ENCODE peak calls at places on chromosomes 11 and 22, in four cellular contexts. K, X, R and M are unnamed samples.

GRCh38 chr22:49011769-49012598 is 815.7 kb downstream of the BRD1 start:
- DNase-seq in K (no peak), R (no peak), X (no peak), M (no peak)

GRCh38 chr22:32801436-32802290 is at the start of gene TIMP3:
- DNase-seq in R (peak; percentile 84), K (no peak), X (peak; percentile 88), M (peak; percentile 80)

GRCh38 chr11:44978279-44978960 is 27.7 kb upstream of the TP53I11 start:
- DNase-seq in R (no peak), K (no peak), X (no peak), M (no peak)

GRCh38 chr11:132030896-132031295 is 660.5 kb downstream of the NTM start:
- DNase-seq in R (no peak), X (peak; percentile 43), K (no peak), M (no peak)

GRCh38 chr22:45221201-45221600 is 19.5 kb downstream of the KIAA0930 start:
- DNase-seq in K (no peak), X (no peak), R (no peak), M (no peak)

GRCh38 chr11:7910389-7910788 is 20.7 kb downstream of the OR10A6 start:
- DNase-seq in R (no peak), X (no peak), K (no peak), M (no peak)

GRCh38 chr11:113896156-113896879 is 8.3 kb upstream of the HTR3B start:
- DNase-seq in K (no peak), X (peak; percentile 34), R (peak; percentile 17), M (no peak)

GRCh38 chr11:101915811-101916291 is 471 bp downstream of the ANGPTL5 start:
- DNase-seq in X (peak; percentile 54), R (peak; percentile 33), K (no peak), M (no peak)

GRCh38 chr11:77322926-77323590 is 21.6 kb upstream of the GDPD4 start:
- DNase-seq in X (peak; percentile 53), R (peak; percentile 10), K (no peak), M (no peak)

GRCh38 chr11:129331871-129332274 is 43.8 kb upstream of the BARX2 start:
- DNase-seq in R (peak; percentile 60), X (peak; percentile 79), K (no peak), M (peak; percentile 25)

GRCh38 chr11:8289426-8290047 is 25.9 kb upstream of the LMO1 start:
- DNase-seq in K (no peak), X (no peak), R (no peak), M (no peak)

GRCh38 chr11:63866211-63866610 is 27.3 kb downstream of the MARK2 start:
- DNase-seq in K (no peak), X (peak; percentile 57), R (no peak), M (no peak)

GRCh38 chr11:66361502-66361941 is 10.0 kb downstream of the SLC29A2 start:
- DNase-seq in K (no peak), R (no peak), X (no peak), M (no peak)

GRCh38 chr11:112537846-112538330 is 277.2 kb upstream of the PLET1 start:
- DNase-seq in X (no peak), K (no peak), R (no peak), M (no peak)

GRCh38 chr11:134407321-134407828 is 4.7 kb downstream of the B3GAT1 start:
- DNase-seq in R (no peak), K (no peak), X (no peak), M (no peak)

GRCh38 chr11:67544591-67545242 is 21.5 kb upstream of the CABP2 start:
- DNase-seq in K (no peak), X (no peak), R (no peak), M (no peak)

GRCh38 chr22:37145415-37146385 is 4.0 kb downstream of the IL2RB start:
- DNase-seq in X (no peak), R (no peak), K (no peak), M (no peak)

GRCh38 chr11:61392991-61393595 is 706 bp downstream of the TMEM216 start:
- DNase-seq in R (no peak), X (peak; percentile 32), K (no peak), M (no peak)

GRCh38 chr11:44113018-44113417 is 17.5 kb downstream of the EXT2 start:
- DNase-seq in X (no peak), R (no peak), K (no peak), M (no peak)

GRCh38 chr11:31610544-31610943 is 101.0 kb downstream of the ELP4 start:
- DNase-seq in R (no peak), X (no peak), K (no peak), M (no peak)

GRCh38 chr22:22773979-22774738 is 113.5 kb upstream of the IGLL5 start:
- DNase-seq in X (no peak), K (no peak), R (no peak), M (no peak)

GRCh38 chr11:78809931-78810481 is 235.3 kb upstream of the NARS2 start:
- DNase-seq in R (peak; percentile 33), X (no peak), K (no peak), M (no peak)

GRCh38 chr22:27113211-27114030 is 456.0 kb downstream of the MIAT start:
- DNase-seq in X (peak; percentile 99), R (peak; percentile 84), K (peak; percentile 88), M (no peak)